ENCODE peak calls at places on chromosome 5, in seven cellular contexts. R is T-helper 9 cell, L is AG04450, U is NCI-H1092 treated with DMSO at 0.1 percent for 48 hours, V is GM10248, M is WTC11, E is RWPE1. H is an unnamed sample.

GRCh38 chr5:136132087-136132486 is 558 bp upstream of the SMAD5 start:
- DNase-seq in U (no peak), V (peak; percentile 35), R (no peak), L (no peak), M (peak; percentile 15), E (no peak), H (no peak)

GRCh38 chr5:154191467-154192261 is 1.1 kb downstream of the GALNT10 start:
- DNase-seq in R (no peak), V (no peak), U (no peak), E (no peak), M (no peak), L (no peak), H (no peak)

GRCh38 chr5:138351056-138351455 is 1.4 kb upstream of the KDM3B start:
- DNase-seq in E (peak; percentile 39), V (no peak), U (no peak), R (no peak), M (no peak), L (peak; percentile 41), H (no peak)

GRCh38 chr5:135373747-135374515 is 25.1 kb downstream of the MACROH2A1 start:
- DNase-seq in M (no peak), E (no peak), U (no peak), L (no peak), R (no peak), V (no peak), H (no peak)

GRCh38 chr5:143887302-143887638 is 75.3 kb downstream of the HMHB1 start:
- DNase-seq in L (no peak), V (no peak), U (peak; percentile 91), R (no peak), E (peak; percentile 30), M (no peak), H (peak; percentile 18)

GRCh38 chr5:132772291-132773070 is 4.6 kb downstream of the SEPTIN8 start:
- DNase-seq in R (no peak), U (no peak), E (no peak), V (no peak), M (no peak), L (no peak), H (no peak)

GRCh38 chr5:132136906-132137305 is 63.3 kb downstream of the CSF2 start:
- DNase-seq in V (no peak), M (no peak), R (no peak), E (peak; percentile 52), L (peak; percentile 30), U (no peak), H (no peak)

GRCh38 chr5:78050888-78051287 is 243.6 kb downstream of the AP3B1 start:
- DNase-seq in U (no peak), M (no peak), R (no peak), L (peak; percentile 0), V (no peak), E (no peak), H (no peak)

GRCh38 chr5:14721990-14722656 is 57.6 kb downstream of the OTULIN start:
- DNase-seq in U (no peak), M (no peak), E (no peak), R (no peak), V (no peak), L (no peak), H (no peak)

GRCh38 chr5:14143843-14144585 is 872 bp downstream of the TRIO start:
- DNase-seq in R (peak; percentile 9), V (peak; percentile 57), M (peak; percentile 42), E (peak; percentile 36), L (no peak), U (peak; percentile 37), H (no peak)

GRCh38 chr5:40385544-40385943 is 294.2 kb upstream of the PTGER4 start:
- DNase-seq in R (no peak), V (no peak), L (peak; percentile 8), E (peak; percentile 91), M (no peak), U (no peak), H (no peak)